ENCODE peak calls at places on chromosome 1, in eight cellular contexts. J is GM10248; I is activated T-cell treated with anti-CD3 and anti-CD28 coated beads, Interleukin-2, amount 50 U/mL, for 4 hours; A is mucosa of gallbladder; O is activated effector memory CD4-positive, alpha-beta T cell treated with anti-CD3 and anti-CD28 coated beads, Interleukin-2, amount 50 U/mL, for 16 hours; T is cardiac fibroblast; U is left ventricle myocardium inferior; X is DMS79 treated with DMSO at 0.1 percent for 48 hours. M is an unnamed sample.

GRCh38 chr1:117045644-117046043 is 14.5 kb upstream of the TTF2 start:
- DNase-seq in O (no peak), A (no peak), T (peak; percentile 84), X (no peak), I (no peak), J (no peak), U (no peak), M (no peak)

GRCh38 chr1:219826290-219826689 is 102.1 kb downstream of the SLC30A10 start:
- DNase-seq in X (no peak), O (no peak), T (no peak), J (no peak), U (no peak), I (no peak), A (no peak), M (no peak)

GRCh38 chr1:13788795-13789194 is 88.8 kb downstream of the PRDM2 start:
- DNase-seq in X (no peak), A (no peak), T (no peak), O (no peak), I (no peak), J (no peak), U (no peak), M (no peak)

GRCh38 chr1:52636701-52637695 is 4.0 kb downstream of the SHISAL2A start:
- DNase-seq in I (peak; percentile 67), U (no peak), A (no peak), X (no peak), O (peak; percentile 85), J (peak; percentile 67), T (peak; percentile 21), M (no peak)

GRCh38 chr1:175720023-175720422 is 23.4 kb downstream of the TNR start:
- DNase-seq in X (no peak), I (no peak), T (no peak), J (no peak), U (no peak), O (no peak), A (no peak), M (no peak)

GRCh38 chr1:180912211-180912800 is 391 bp upstream of the KIAA1614 start:
- DNase-seq in X (peak; percentile 42), A (no peak), J (no peak), I (no peak), T (peak; percentile 41), O (peak; percentile 36), U (no peak), M (no peak)

GRCh38 chr1:101235696-101236545 is 898 bp upstream of the S1PR1 start:
- DNase-seq in U (peak; percentile 43), T (peak; percentile 66), O (peak; percentile 87), A (peak; percentile 29), I (peak; percentile 60), X (peak; percentile 13), J (peak; percentile 62), M (peak; percentile 59)

GRCh38 chr1:3473381-3473844 is 18.9 kb downstream of the ARHGEF16 start:
- DNase-seq in I (no peak), U (no peak), T (peak; percentile 37), J (no peak), O (no peak), X (peak; percentile 20), A (no peak), M (no peak)

GRCh38 chr1:43704838-43705237 is 2.5 kb upstream of the ST3GAL3 start:
- DNase-seq in T (peak; percentile 44), U (no peak), A (no peak), O (no peak), X (no peak), I (no peak), J (no peak), M (no peak)

GRCh38 chr1:77683836-77684148 is 1.3 kb upstream of the ZZZ3 start:
- DNase-seq in O (no peak), I (no peak), J (no peak), A (no peak), X (peak; percentile 69), T (no peak), U (no peak), M (no peak)

GRCh38 chr1:154753426-154753825 is 116.7 kb downstream of the KCNN3 start:
- DNase-seq in J (no peak), X (no peak), T (no peak), U (no peak), I (no peak), A (no peak), O (peak; percentile 30), M (no peak)

GRCh38 chr1:4253918-4254317 is 353.8 kb upstream of the C1orf174 start:
- DNase-seq in X (no peak), T (no peak), U (no peak), O (no peak), A (no peak), I (no peak), J (no peak), M (no peak)

GRCh38 chr1:35885961-35886558 is 3.1 kb downstream of the AGO1 start:
- DNase-seq in T (no peak), J (no peak), A (no peak), U (no peak), X (no peak), I (no peak), O (no peak), M (peak; percentile 22)

GRCh38 chr1:12407050-12407961 is 177.5 kb downstream of the VPS13D start:
- DNase-seq in U (no peak), T (peak; percentile 78), J (peak; percentile 21), X (no peak), I (no peak), O (no peak), A (peak; percentile 24), M (no peak)

GRCh38 chr1:166378805-166379204 is 212.0 kb upstream of the FAM78B start:
- DNase-seq in I (no peak), J (no peak), A (no peak), X (no peak), U (no peak), T (no peak), O (no peak), M (no peak)

GRCh38 chr1:229342902-229343587 is at the start of gene CCSAP:
- DNase-seq in I (peak; percentile 53), T (peak; percentile 41), U (peak; percentile 62), X (peak; percentile 51), O (peak; percentile 86), A (peak; percentile 30), J (peak; percentile 68), M (peak; percentile 63)

GRCh38 chr1:2548068-2548589 is 8.0 kb upstream of the TNFRSF14 start:
- DNase-seq in J (peak; percentile 71), T (peak; percentile 71), I (peak; percentile 84), A (peak; percentile 86), X (peak; percentile 83), U (peak; percentile 83), O (peak; percentile 94), M (peak; percentile 81)

GRCh38 chr1:30008998-30009657 is 714.3 kb downstream of the MATN1 start:
- DNase-seq in U (no peak), I (no peak), O (no peak), T (no peak), X (no peak), A (peak; percentile 18), J (no peak), M (no peak)

GRCh38 chr1:228238007-228238406 is 30.2 kb downstream of the OBSCN start:
- DNase-seq in J (no peak), O (no peak), T (no peak), I (no peak), X (no peak), U (no peak), A (no peak), M (no peak)

GRCh38 chr1:150626150-150626549 is 3.3 kb downstream of the ENSA start:
- DNase-seq in A (no peak), U (no peak), I (no peak), T (no peak), X (no peak), J (no peak), O (peak; percentile 69), M (no peak)

GRCh38 chr1:180311011-180311730 is 81.1 kb downstream of the LHX4 start:
- DNase-seq in J (no peak), I (no peak), A (no peak), T (peak; percentile 70), X (no peak), U (no peak), O (no peak), M (no peak)

GRCh38 chr1:111987502-111987901 is 2.0 kb downstream of the KCND3 start:
- DNase-seq in J (no peak), I (no peak), X (no peak), T (no peak), U (peak; percentile 59), A (no peak), O (no peak), M (peak; percentile 55)

GRCh38 chr1:184315254-184315653 is 71.6 kb upstream of the C1orf21 start:
- DNase-seq in X (no peak), I (no peak), U (no peak), A (no peak), O (no peak), T (peak; percentile 7), J (no peak), M (no peak)

GRCh38 chr1:27122652-27123051 is 32.3 kb downstream of the SLC9A1 start:
- DNase-seq in T (peak; percentile 68), J (no peak), A (peak; percentile 80), U (peak; percentile 42), X (peak; percentile 17), O (no peak), I (no peak), M (peak; percentile 77)

GRCh38 chr1:65581120-65581519 is 160.7 kb downstream of the LEPR start:
- DNase-seq in A (no peak), T (peak; percentile 12), J (no peak), I (no peak), U (no peak), O (no peak), X (no peak), M (no peak)

GRCh38 chr1:169694304-169694703 is 17.1 kb downstream of the SELL start:
- DNase-seq in O (no peak), I (no peak), X (no peak), J (no peak), T (no peak), U (no peak), A (no peak), M (no peak)

GRCh38 chr1:108016451-108016920 is 51.5 kb upstream of the VAV3 start:
- DNase-seq in T (peak; percentile 73), O (no peak), A (peak; percentile 17), U (no peak), X (no peak), I (no peak), J (no peak), M (peak; percentile 36)

GRCh38 chr1:11238311-11238710 is 24.0 kb downstream of the MTOR start:
- DNase-seq in T (no peak), A (no peak), O (no peak), X (no peak), J (no peak), U (no peak), I (no peak), M (no peak)

GRCh38 chr1:174284052-174284451 is 124.7 kb downstream of the RABGAP1L start:
- DNase-seq in A (no peak), U (no peak), X (no peak), J (no peak), O (no peak), I (no peak), T (no peak), M (no peak)

GRCh38 chr1:223143760-223144248 is 756 bp upstream of the TLR5 start:
- DNase-seq in J (peak; percentile 58), U (peak; percentile 24), A (no peak), T (no peak), O (peak; percentile 70), I (peak; percentile 26), X (peak; percentile 40), M (no peak)

GRCh38 chr1:244730153-244730933 is 77.4 kb downstream of the DESI2 start:
- DNase-seq in U (peak; percentile 33), I (no peak), A (peak; percentile 12), J (peak; percentile 37), T (peak; percentile 43), X (peak; percentile 31), O (peak; percentile 64), M (peak; percentile 53)

GRCh38 chr1:60886793-60887331 is 195.5 kb upstream of the NFIA start:
- DNase-seq in I (no peak), X (no peak), J (no peak), O (no peak), U (no peak), A (no peak), T (no peak), M (no peak)

M was measured in left cardiac atrium.